ENCODE peak calls at places on chromosome 21, in six cellular contexts. One of them, this sample, is unnamed. For H3K27me3, the result is how much of the 10 kb centered on the place peaks cover.

GRCh38 chr21:17798796-17799195 is 20.4 kb downstream of the C21orf91 start:
- DNase-seq in SK-N-SH: no peak
- DNase-seq in IMR-90: no peak
- DNase-seq in HCT116: no peak
- DNase-seq in MM.1S: no peak
- DNase-seq in fibroblast of lung: peak
- DNase-seq in this sample: no peak

GRCh38 chr21:26555554-26555953 is 17.5 kb downstream of the CYYR1 start:
- DNase-seq in SK-N-SH: no peak
- DNase-seq in IMR-90: no peak
- DNase-seq in HCT116: no peak
- DNase-seq in MM.1S: no peak
- DNase-seq in fibroblast of lung: no peak
- DNase-seq in this sample: no peak

GRCh38 chr21:43702785-43703067 is 16.2 kb upstream of the PDXK start:
- DNase-seq in SK-N-SH: no peak
- DNase-seq in IMR-90: no peak
- DNase-seq in HCT116: no peak
- DNase-seq in MM.1S: no peak
- DNase-seq in fibroblast of lung: peak
- DNase-seq in this sample: no peak

GRCh38 chr21:15414057-15414456 is 315.7 kb upstream of the USP25 start:
- DNase-seq in SK-N-SH: no peak
- DNase-seq in IMR-90: no peak
- DNase-seq in HCT116: no peak
- DNase-seq in MM.1S: peak
- DNase-seq in fibroblast of lung: no peak
- DNase-seq in this sample: no peak

GRCh38 chr21:14773777-14774345 is 227.7 kb upstream of the SAMSN1 start:
- DNase-seq in SK-N-SH: peak
- DNase-seq in IMR-90: no peak
- DNase-seq in HCT116: peak
- DNase-seq in MM.1S: peak
- DNase-seq in fibroblast of lung: no peak
- DNase-seq in this sample: peak

GRCh38 chr21:44893948-44894656 is 20.6 kb upstream of the PTTG1IP start:
- DNase-seq in SK-N-SH: no peak
- DNase-seq in IMR-90: no peak
- DNase-seq in HCT116: no peak
- DNase-seq in MM.1S: no peak
- DNase-seq in fibroblast of lung: no peak
- DNase-seq in this sample: no peak

GRCh38 chr21:43365611-43366426 is 61.1 kb downstream of the SIK1 start:
- DNase-seq in SK-N-SH: no peak
- DNase-seq in IMR-90: no peak
- DNase-seq in HCT116: no peak
- DNase-seq in MM.1S: no peak
- DNase-seq in fibroblast of lung: no peak
- DNase-seq in this sample: no peak

GRCh38 chr21:33645730-33646129 is 3.4 kb downstream of the ITSN1 start:
- DNase-seq in SK-N-SH: no peak
- DNase-seq in IMR-90: no peak
- DNase-seq in HCT116: no peak
- DNase-seq in MM.1S: no peak
- DNase-seq in fibroblast of lung: no peak
- DNase-seq in this sample: peak

GRCh38 chr21:16193758-16194606 is 464.2 kb downstream of the USP25 start:
- DNase-seq in SK-N-SH: no peak
- DNase-seq in IMR-90: peak
- DNase-seq in HCT116: no peak
- DNase-seq in MM.1S: peak
- DNase-seq in fibroblast of lung: peak
- DNase-seq in this sample: peak

GRCh38 chr21:44952929-44953627 is 13.2 kb downstream of the SLX9 start:
- DNase-seq in SK-N-SH: no peak
- DNase-seq in IMR-90: no peak
- DNase-seq in HCT116: no peak
- DNase-seq in MM.1S: no peak
- DNase-seq in fibroblast of lung: no peak
- DNase-seq in this sample: no peak

GRCh38 chr21:29504751-29505321 is 206.1 kb downstream of the BACH1 start:
- DNase-seq in SK-N-SH: no peak
- DNase-seq in IMR-90: peak
- DNase-seq in HCT116: no peak
- DNase-seq in MM.1S: no peak
- DNase-seq in fibroblast of lung: peak
- DNase-seq in this sample: peak

GRCh38 chr21:33011462-33011861 is 14.3 kb upstream of the OLIG2 start:
- DNase-seq in SK-N-SH: no peak
- DNase-seq in IMR-90: peak
- DNase-seq in HCT116: peak
- DNase-seq in MM.1S: no peak
- DNase-seq in fibroblast of lung: peak
- DNase-seq in this sample: peak

GRCh38 chr21:36545776-36546511 is 66.0 kb upstream of the CLDN14 start:
- DNase-seq in SK-N-SH: no peak
- DNase-seq in IMR-90: no peak
- DNase-seq in HCT116: no peak
- DNase-seq in MM.1S: no peak
- DNase-seq in fibroblast of lung: peak
- DNase-seq in this sample: no peak

GRCh38 chr21:14318598-14318997 is 64.3 kb downstream of the HSPA13 start:
- DNase-seq in SK-N-SH: no peak
- DNase-seq in IMR-90: no peak
- DNase-seq in HCT116: no peak
- DNase-seq in MM.1S: no peak
- DNase-seq in fibroblast of lung: no peak
- DNase-seq in this sample: no peak

GRCh38 chr21:15170614-15171013 is 105.8 kb upstream of the NRIP1 start:
- DNase-seq in SK-N-SH: no peak
- DNase-seq in IMR-90: no peak
- DNase-seq in HCT116: no peak
- DNase-seq in MM.1S: no peak
- DNase-seq in fibroblast of lung: no peak
- DNase-seq in this sample: no peak

GRCh38 chr21:44557491-44558328 is 885 bp downstream of the KRTAP10-3 start:
- DNase-seq in SK-N-SH: no peak
- DNase-seq in IMR-90: no peak
- DNase-seq in HCT116: no peak
- DNase-seq in MM.1S: no peak
- DNase-seq in fibroblast of lung: no peak
- DNase-seq in this sample: no peak

GRCh38 chr21:17105972-17106371 is 406.9 kb upstream of the CXADR start:
- DNase-seq in SK-N-SH: no peak
- DNase-seq in IMR-90: no peak
- DNase-seq in HCT116: no peak
- DNase-seq in MM.1S: no peak
- DNase-seq in fibroblast of lung: no peak
- DNase-seq in this sample: no peak

GRCh38 chr21:35611752-35612151 is 448.6 kb downstream of the SETD4 start:
- DNase-seq in SK-N-SH: no peak
- DNase-seq in IMR-90: peak
- DNase-seq in HCT116: no peak
- DNase-seq in MM.1S: no peak
- DNase-seq in fibroblast of lung: peak
- DNase-seq in this sample: peak

GRCh38 chr21:14080764-14081096 is 130.0 kb downstream of the LIPI start:
- DNase-seq in SK-N-SH: no peak
- DNase-seq in IMR-90: no peak
- DNase-seq in HCT116: no peak
- DNase-seq in MM.1S: no peak
- DNase-seq in fibroblast of lung: no peak
- DNase-seq in this sample: no peak

GRCh38 chr21:41137889-41138288 is 30.1 kb upstream of the BACE2 start:
- DNase-seq in SK-N-SH: no peak
- DNase-seq in IMR-90: no peak
- DNase-seq in HCT116: no peak
- DNase-seq in MM.1S: no peak
- DNase-seq in fibroblast of lung: no peak
- DNase-seq in this sample: no peak

GRCh38 chr21:36854391-36854790 is 112.1 kb downstream of the HLCS start:
- DNase-seq in SK-N-SH: peak
- DNase-seq in IMR-90: peak
- DNase-seq in HCT116: no peak
- DNase-seq in MM.1S: peak
- DNase-seq in fibroblast of lung: no peak
- DNase-seq in this sample: peak

GRCh38 chr21:37165606-37166005 is 92.6 kb downstream of the TTC3 start:
- DNase-seq in SK-N-SH: no peak
- DNase-seq in IMR-90: no peak
- DNase-seq in HCT116: no peak
- DNase-seq in MM.1S: no peak
- DNase-seq in fibroblast of lung: no peak
- DNase-seq in this sample: no peak

GRCh38 chr21:33892853-33893252 is 22.8 kb downstream of the ATP5PO start:
- DNase-seq in SK-N-SH: peak
- DNase-seq in IMR-90: no peak
- DNase-seq in HCT116: no peak
- DNase-seq in MM.1S: no peak
- DNase-seq in fibroblast of lung: no peak
- DNase-seq in this sample: no peak

GRCh38 chr21:36615274-36615964 is 83.5 kb upstream of the SIM2 start:
- DNase-seq in SK-N-SH: no peak
- DNase-seq in IMR-90: no peak
- DNase-seq in HCT116: peak
- DNase-seq in MM.1S: no peak
- DNase-seq in fibroblast of lung: no peak
- DNase-seq in this sample: peak

GRCh38 chr21:34886554-34887385 is 162.3 kb downstream of the RUNX1 start:
- DNase-seq in SK-N-SH: peak
- DNase-seq in IMR-90: no peak
- DNase-seq in HCT116: no peak
- DNase-seq in MM.1S: peak
- DNase-seq in fibroblast of lung: no peak
- DNase-seq in this sample: peak

GRCh38 chr21:42174173-42174572 is 44.8 kb upstream of the ABCG1 start:
- DNase-seq in SK-N-SH: no peak
- DNase-seq in IMR-90: no peak
- DNase-seq in HCT116: no peak
- DNase-seq in MM.1S: peak
- DNase-seq in fibroblast of lung: no peak
- DNase-seq in this sample: no peak
- H3K4me3 ChIP-seq in SK-N-SH: no peak
- H3K4me3 ChIP-seq in IMR-90: no peak
- H3K4me3 ChIP-seq in HCT116: no peak
- H3K4me3 ChIP-seq in MM.1S: no peak
- H3K4me3 ChIP-seq in fibroblast of lung: no peak
- H3K4me3 ChIP-seq in this sample: no peak

GRCh38 chr21:8991968-8992621 is 1529.3 kb upstream of the TPTE start:
- DNase-seq in SK-N-SH: no peak
- DNase-seq in IMR-90: no peak
- DNase-seq in HCT116: no peak
- DNase-seq in MM.1S: no peak
- DNase-seq in fibroblast of lung: peak
- DNase-seq in this sample: peak

GRCh38 chr21:8993943-8994639 is 1527.3 kb upstream of the TPTE start:
- DNase-seq in SK-N-SH: no peak
- DNase-seq in IMR-90: no peak
- DNase-seq in HCT116: no peak
- DNase-seq in MM.1S: no peak
- DNase-seq in fibroblast of lung: peak
- DNase-seq in this sample: peak

GRCh38 chr21:8991088-8991907 is 1530.1 kb upstream of the TPTE start:
- DNase-seq in SK-N-SH: no peak
- DNase-seq in IMR-90: no peak
- DNase-seq in HCT116: no peak
- DNase-seq in MM.1S: no peak
- DNase-seq in fibroblast of lung: peak
- DNase-seq in this sample: peak

GRCh38 chr21:8993284-8993942 is 1528.0 kb upstream of the TPTE start:
- DNase-seq in SK-N-SH: no peak
- DNase-seq in IMR-90: no peak
- DNase-seq in HCT116: no peak
- DNase-seq in MM.1S: no peak
- DNase-seq in fibroblast of lung: no peak
- DNase-seq in this sample: peak

DNA sequence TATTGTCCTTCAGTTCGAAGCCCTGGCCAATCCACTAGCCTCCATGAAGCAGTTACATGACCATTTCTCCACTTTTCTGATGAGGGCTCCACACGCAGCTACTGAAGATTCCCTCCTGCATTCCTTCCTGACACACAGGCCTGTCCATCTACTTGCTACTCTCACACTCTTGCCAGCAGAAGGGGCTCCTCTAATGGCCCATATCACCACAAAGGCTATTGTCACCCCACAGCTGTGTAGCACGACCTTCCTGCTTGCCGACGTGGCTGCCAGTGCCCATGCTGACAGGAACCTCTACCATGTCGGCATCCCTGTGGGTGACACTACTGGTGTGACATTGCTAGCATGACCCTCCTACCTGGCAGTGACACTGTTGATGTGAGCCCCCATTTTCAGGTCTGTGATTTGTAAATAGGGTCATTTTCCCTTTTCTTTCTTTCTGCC is 1528.6 kb upstream of the TPTE start:
- DNase-seq in SK-N-SH: no peak
- DNase-seq in IMR-90: no peak
- DNase-seq in HCT116: no peak
- DNase-seq in MM.1S: no peak
- DNase-seq in fibroblast of lung: peak
- DNase-seq in this sample: peak
- H3K27me3 ChIP-seq in SK-N-SH: under half
- H3K27me3 ChIP-seq in IMR-90: under half
- H3K27me3 ChIP-seq in HCT116: under half
- H3K27me3 ChIP-seq in MM.1S: under half
- H3K27me3 ChIP-seq in fibroblast of lung: under half
- H3K27me3 ChIP-seq in this sample: half or more

DNA sequence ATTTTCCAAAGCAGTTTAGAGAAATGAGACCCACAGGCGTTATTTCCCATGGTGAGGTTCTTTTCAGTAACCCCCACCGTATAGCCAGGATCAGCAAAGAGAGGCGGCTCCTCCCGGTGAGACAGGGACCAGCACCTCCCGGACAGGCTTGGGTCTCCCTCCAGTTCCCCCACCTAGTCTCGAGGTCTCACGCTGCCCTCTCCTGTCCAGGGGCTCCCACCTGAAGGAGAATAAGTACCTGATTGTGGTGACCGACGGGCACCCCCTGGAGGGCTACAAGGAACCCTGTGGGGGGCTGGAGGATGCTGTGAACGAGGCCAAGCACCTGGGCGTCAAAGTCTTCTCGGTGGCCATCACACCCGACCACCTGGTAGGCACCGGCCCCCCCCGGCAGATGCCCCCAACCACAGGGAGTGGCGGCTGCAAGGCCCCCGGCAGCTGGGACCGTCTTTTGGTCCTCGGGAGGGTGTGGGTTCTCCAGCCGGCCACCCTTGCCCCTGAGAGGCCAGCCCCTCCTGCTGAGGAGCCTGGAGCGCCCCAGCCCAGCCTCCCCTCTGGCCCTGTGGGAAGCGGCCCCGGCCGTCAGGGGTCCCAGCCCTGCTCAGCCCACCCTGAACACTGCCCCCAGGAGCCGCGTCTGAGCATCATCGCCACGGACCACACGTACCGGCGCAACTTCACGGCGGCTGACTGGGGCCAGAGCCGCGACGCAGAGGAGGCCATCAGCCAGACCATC is 4.9 kb downstream of the COL6A1 start:
- DNase-seq in SK-N-SH: no peak
- DNase-seq in IMR-90: no peak
- DNase-seq in HCT116: no peak
- DNase-seq in MM.1S: no peak
- DNase-seq in fibroblast of lung: no peak
- DNase-seq in this sample: no peak
- H3K9ac ChIP-seq in SK-N-SH: no peak
- H3K9ac ChIP-seq in IMR-90: no peak
- H3K9ac ChIP-seq in HCT116: no peak
- H3K9ac ChIP-seq in MM.1S: no peak
- H3K9ac ChIP-seq in fibroblast of lung: peak
- H3K9ac ChIP-seq in this sample: no peak

GRCh38 chr21:38434913-38435533 is 63.3 kb downstream of the ERG start:
- DNase-seq in SK-N-SH: no peak
- DNase-seq in IMR-90: peak
- DNase-seq in HCT116: no peak
- DNase-seq in MM.1S: no peak
- DNase-seq in fibroblast of lung: peak
- DNase-seq in this sample: peak
- H3K4me3 ChIP-seq in SK-N-SH: peak
- H3K4me3 ChIP-seq in IMR-90: peak
- H3K4me3 ChIP-seq in HCT116: no peak
- H3K4me3 ChIP-seq in MM.1S: peak
- H3K4me3 ChIP-seq in fibroblast of lung: peak
- H3K4me3 ChIP-seq in this sample: peak